ENCODE peak calls at places on chromosomes 3 and 15, in seven cellular contexts. P is activated effector memory CD4-positive, alpha-beta T cell treated with Interleukin-2 at 50 U/mL for 16 hours; Z is fibroblast of pulmonary artery; O is heart left ventricle; T is GM12865; D is GM03348; I is activated B cell treated with CpG ODN at 0.5 μM for 24 hours. V is an unnamed sample.
A peak's percentile ranks its signal among the peaks of the same experiment; 100 is the strongest.

GRCh38 chr15:93213281-93213680 is 124.3 kb upstream of the RGMA start:
- DNase-seq in I (no peak), O (peak; percentile 76), D (no peak), T (no peak), Z (no peak), P (no peak), V (no peak)

GRCh38 chr15:57460208-57460816 is 84.0 kb downstream of the CGNL1 start:
- DNase-seq in D (no peak), I (no peak), Z (no peak), P (no peak), T (no peak), O (no peak), V (no peak)

GRCh38 chr15:73809728-73810501 is 56.8 kb upstream of the INSYN1 start:
- DNase-seq in P (no peak), T (no peak), O (peak; percentile 56), Z (no peak), I (no peak), D (no peak), V (no peak)

GRCh38 chr15:48965972-48966371 is 2.3 kb upstream of the SHC4 start:
- DNase-seq in Z (peak; percentile 85), D (peak; percentile 53), I (no peak), T (peak; percentile 82), O (no peak), P (no peak), V (no peak)

GRCh38 chr15:78739206-78739605 is 72.1 kb downstream of the ADAMTS7 start:
- DNase-seq in D (no peak), Z (no peak), O (no peak), P (no peak), T (no peak), I (no peak), V (no peak)

GRCh38 chr3:172550347-172550943 is 27.2 kb upstream of the TNFSF10 start:
- DNase-seq in Z (peak; percentile 81), P (peak; percentile 45), D (peak; percentile 87), O (no peak), T (peak; percentile 35), I (no peak), V (no peak)

GRCh38 chr15:76337047-76337738 is 620 bp downstream of the ISL2 start:
- DNase-seq in I (no peak), D (peak; percentile 44), T (peak; percentile 49), Z (peak; percentile 35), P (no peak), O (no peak), V (no peak)

GRCh38 chr3:12706504-12707253 is 42.8 kb upstream of the RAF1 start:
- DNase-seq in T (peak; percentile 78), O (peak; percentile 65), Z (peak; percentile 79), D (peak; percentile 68), I (peak; percentile 24), P (peak; percentile 33), V (no peak)

GRCh38 chr3:156459434-156459833 is 95.5 kb downstream of the SSR3 start:
- DNase-seq in Z (no peak), P (no peak), O (peak; percentile 70), I (no peak), D (no peak), T (no peak), V (no peak)

GRCh38 chr15:90261811-90262210 is 3.7 kb upstream of the NGRN start:
- DNase-seq in Z (peak; percentile 70), P (no peak), O (no peak), T (no peak), I (no peak), D (peak; percentile 13), V (no peak)